ENCODE peak calls at places on chromosomes 7 and 10, in five cellular contexts. E is lower leg skin, X is IMR-90, Z is AG09319, S is MM.1S. G is an unnamed sample.

GRCh38 chr7:155928583-155929145 is 116.4 kb upstream of the SHH start:
- DNase-seq in E (no peak), Z (no peak), S (no peak), X (no peak), G (no peak)

GRCh38 chr7:18315241-18315640 is 180.3 kb upstream of the HDAC9 start:
- DNase-seq in X (no peak), Z (no peak), S (no peak), E (no peak), G (no peak)

GRCh38 chr10:43299579-43299978 is 32.7 kb upstream of the RASGEF1A start:
- DNase-seq in E (no peak), X (no peak), S (no peak), Z (no peak), G (no peak)

GRCh38 chr7:86846494-86847190 is 202.9 kb downstream of the GRM3 start:
- DNase-seq in Z (no peak), X (no peak), S (no peak), E (no peak), G (no peak)

GRCh38 chr10:122699796-122700466 is at the start of gene C10orf120:
- DNase-seq in Z (no peak), S (no peak), E (no peak), X (no peak), G (no peak)

GRCh38 chr7:112481833-112482669 is 1.3 kb downstream of the LSMEM1 start:
- DNase-seq in S (no peak), Z (peak), X (peak), E (peak), G (no peak)

GRCh38 chr7:116273918-116274301 is 63.6 kb downstream of the TES start:
- DNase-seq in Z (no peak), S (no peak), X (no peak), E (no peak), G (no peak)

GRCh38 chr10:132808568-132809236 is 22.8 kb upstream of the NKX6-2 start:
- DNase-seq in Z (no peak), X (no peak), S (no peak), E (no peak), G (no peak)

GRCh38 chr7:71566991-71567390 is 435.0 kb downstream of the GALNT17 start:
- DNase-seq in X (no peak), S (no peak), E (no peak), Z (no peak), G (no peak)

GRCh38 chr7:88111136-88111748 is 108.6 kb downstream of the SRI start:
- DNase-seq in S (peak), Z (peak), X (peak), E (no peak), G (peak)

GRCh38 chr10:87930929-87931835 is 67.8 kb downstream of the PTEN start:
- DNase-seq in X (no peak), E (no peak), S (no peak), Z (no peak), G (peak)

GRCh38 chr10:50310560-50311174 is 59.4 kb upstream of the ASAH2 start:
- DNase-seq in E (no peak), Z (no peak), S (peak), X (no peak), G (no peak)

GRCh38 chr7:42624471-42624870 is 287.4 kb downstream of the C7orf25 start:
- DNase-seq in E (no peak), Z (no peak), S (no peak), X (no peak), G (no peak)

GRCh38 chr10:43225787-43226153 is 41.1 kb downstream of the RASGEF1A start:
- DNase-seq in E (no peak), X (no peak), S (no peak), Z (no peak), G (no peak)

GRCh38 chr7:20329389-20330175 is 1.1 kb upstream of the ITGB8 start:
- DNase-seq in S (peak), E (peak), Z (no peak), X (peak), G (peak)

GRCh38 chr10:61643316-61643751 is 19.4 kb upstream of the CABCOCO1 start:
- DNase-seq in E (no peak), X (peak), Z (no peak), S (peak), G (no peak)

GRCh38 chr7:25726682-25727357 is 425.2 kb upstream of the NFE2L3 start:
- DNase-seq in X (no peak), E (no peak), Z (no peak), S (no peak), G (no peak)

GRCh38 chr10:35386594-35387174 is 50.4 kb downstream of the CCNY start:
- DNase-seq in Z (no peak), S (no peak), E (no peak), X (peak), G (no peak)

GRCh38 chr7:38628630-38629385 is 2.4 kb downstream of the AMPH start:
- DNase-seq in Z (no peak), S (no peak), E (no peak), X (peak), G (no peak)

GRCh38 chr10:71756441-71757191 is 16.7 kb downstream of the VSIR start:
- DNase-seq in S (no peak), X (no peak), E (no peak), Z (no peak), G (no peak)

GRCh38 chr10:125141860-125142484 is 18.4 kb downstream of the CTBP2 start:
- DNase-seq in S (no peak), Z (no peak), E (no peak), X (no peak), G (no peak)

GRCh38 chr10:12438914-12439692 is 89.8 kb downstream of the CAMK1D start:
- DNase-seq in Z (no peak), S (no peak), X (no peak), E (no peak), G (no peak)

GRCh38 chr10:131186547-131187253 is 124.8 kb downstream of the TCERG1L start:
- DNase-seq in Z (no peak), E (no peak), S (no peak), X (no peak), G (no peak)

GRCh38 chr10:35855155-35855947 is 213.3 kb upstream of the FZD8 start:
- DNase-seq in Z (no peak), E (no peak), S (no peak), X (no peak), G (no peak)

GRCh38 chr7:3998060-3998459 is 684.0 kb upstream of the FOXK1 start:
- DNase-seq in E (no peak), Z (no peak), S (no peak), X (peak), G (no peak)

GRCh38 chr7:44881610-44882009 is 3.7 kb downstream of the PURB start:
- DNase-seq in X (peak), S (no peak), E (no peak), Z (no peak), G (peak)

GRCh38 chr10:121747163-121747775 is 149.0 kb upstream of the FGFR2 start:
- DNase-seq in X (no peak), Z (no peak), E (no peak), S (no peak), G (no peak)

GRCh38 chr7:99975782-99976521 is at the start of gene AZGP1:
- DNase-seq in Z (no peak), E (no peak), S (peak), X (no peak), G (no peak)

GRCh38 chr7:140160308-140160707 is 16.5 kb downstream of the KDM7A start:
- DNase-seq in S (no peak), E (no peak), X (no peak), Z (no peak), G (no peak)

GRCh38 chr10:114304566-114305421 is 65.7 kb downstream of the VWA2 start:
- DNase-seq in S (peak), E (no peak), X (no peak), Z (no peak), G (peak)

GRCh38 chr10:87546221-87546620 is 41.5 kb downstream of the MINPP1 start:
- DNase-seq in S (peak), Z (no peak), E (peak), X (no peak), G (no peak)

GRCh38 chr7:111855842-111856227 is 293.5 kb upstream of the IMMP2L start:
- DNase-seq in Z (no peak), S (no peak), X (peak), E (no peak), G (no peak)

GRCh38 chr10:128068398-128069285 is 57.6 kb downstream of the MKI67 start:
- DNase-seq in E (no peak), X (no peak), S (peak), Z (no peak), G (no peak)

GRCh38 chr10:788796-789748 is 99.6 kb upstream of the DIP2C start:
- DNase-seq in Z (peak), E (peak), S (no peak), X (peak), G (peak)

GRCh38 chr10:87656431-87657072 is 3.1 kb upstream of the PAPSS2 start:
- DNase-seq in X (peak), E (no peak), S (peak), Z (no peak), G (peak)

GRCh38 chr7:17774701-17775288 is 165.5 kb downstream of the SNX13 start:
- DNase-seq in X (peak), E (no peak), Z (no peak), S (no peak), G (no peak)

GRCh38 chr10:98316661-98317060 is 48.7 kb upstream of the LOXL4 start:
- DNase-seq in S (no peak), Z (no peak), X (peak), E (no peak), G (no peak)

GRCh38 chr7:27424749-27425148 is 182.1 kb downstream of the EVX1 start:
- DNase-seq in X (no peak), S (no peak), E (no peak), Z (no peak), G (no peak)

GRCh38 chr10:11913184-11913641 is 90.1 kb downstream of the PROSER2 start:
- DNase-seq in E (no peak), S (no peak), X (peak), Z (no peak), G (no peak)

GRCh38 chr7:29878081-29878688 is 71.9 kb downstream of the WIPF3 start:
- DNase-seq in E (peak), X (peak), S (peak), Z (no peak), G (no peak)

DNA sequence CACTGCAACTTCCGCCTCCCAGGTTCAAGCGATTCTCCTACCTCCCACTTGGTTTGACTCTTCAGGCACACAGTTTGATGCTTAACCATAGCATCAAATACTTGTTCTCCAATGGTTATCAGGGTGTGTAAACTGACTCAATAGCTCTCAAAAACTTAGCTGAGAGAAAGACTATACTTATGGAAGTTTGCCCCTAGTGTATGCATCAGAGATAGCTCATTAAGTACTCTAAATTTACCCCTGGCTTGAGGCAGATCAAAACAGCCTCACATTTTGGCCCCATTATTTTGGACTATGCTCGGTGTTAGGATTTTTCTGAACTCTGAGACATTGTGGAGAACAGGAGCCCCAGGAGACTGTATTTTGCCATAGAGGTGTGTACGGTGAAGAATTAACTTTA is 40.8 kb upstream of the SLC35B4 start:
- DNase-seq in Z (no peak), E (no peak), X (no peak), S (no peak), G (no peak)
- TF ChIP-seq CTCF in Z (no peak), E (no peak), X (peak), S (peak), G (no peak)

GRCh38 chr10:101056365-101057151 is 5.2 kb upstream of the KAZALD1 start:
- DNase-seq in X (no peak), S (no peak), E (no peak), Z (no peak), G (no peak)

GRCh38 chr10:101053516-101053915 is 8.3 kb upstream of the KAZALD1 start:
- DNase-seq in S (no peak), X (peak), E (no peak), Z (no peak), G (no peak)

GRCh38 chr10:101054351-101054750 is 7.4 kb upstream of the KAZALD1 start:
- DNase-seq in E (no peak), S (no peak), Z (no peak), X (no peak), G (no peak)

GRCh38 chr10:101052285-101052684 is 9.5 kb upstream of the KAZALD1 start:
- DNase-seq in S (no peak), Z (peak), X (peak), E (no peak), G (no peak)

DNA sequence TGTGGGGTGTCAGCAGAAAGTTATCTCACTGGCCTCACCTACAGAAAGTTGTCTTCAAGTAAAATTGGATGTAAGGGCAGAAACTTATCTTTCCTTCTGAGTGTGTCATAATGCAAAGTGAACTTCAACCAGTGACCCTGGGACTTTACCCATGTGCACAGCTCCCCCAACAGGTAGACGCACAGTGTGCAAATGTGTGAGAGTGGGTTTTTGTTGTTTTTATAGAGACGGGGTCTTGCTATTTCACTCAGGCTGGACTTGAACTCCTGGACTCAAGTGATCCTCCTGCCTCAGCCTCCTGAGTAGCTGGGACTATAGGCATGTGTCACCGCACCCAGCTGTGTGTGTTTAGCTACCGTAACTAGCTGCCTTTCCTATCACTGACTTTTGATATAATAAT is 6.4 kb upstream of the KAZALD1 start:
- DNase-seq in X (no peak), E (no peak), S (no peak), Z (no peak), G (no peak)
- TF ChIP-seq CTCF in X (no peak), E (no peak), S (peak), Z (no peak), G (no peak)

GRCh38 chr7:131489196-131489595 is 67.2 kb downstream of the PODXL start:
- DNase-seq in Z (no peak), E (no peak), S (no peak), X (no peak), G (no peak)

GRCh38 chr7:131487217-131487616 is 69.2 kb downstream of the PODXL start:
- DNase-seq in S (no peak), Z (no peak), E (no peak), X (no peak), G (no peak)

GRCh38 chr7:131486346-131486745 is 70.1 kb downstream of the PODXL start:
- DNase-seq in X (no peak), S (no peak), Z (no peak), E (no peak), G (no peak)

GRCh38 chr7:131489881-131490280 is 66.5 kb downstream of the PODXL start:
- DNase-seq in X (no peak), Z (no peak), S (no peak), E (no peak), G (no peak)

GRCh38 chr7:131488361-131488760 is 68.1 kb downstream of the PODXL start:
- DNase-seq in Z (no peak), X (no peak), S (no peak), E (no peak), G (no peak)
- TF ChIP-seq CTCF in Z (peak), X (peak), S (no peak), E (no peak), G (no peak)

DNA sequence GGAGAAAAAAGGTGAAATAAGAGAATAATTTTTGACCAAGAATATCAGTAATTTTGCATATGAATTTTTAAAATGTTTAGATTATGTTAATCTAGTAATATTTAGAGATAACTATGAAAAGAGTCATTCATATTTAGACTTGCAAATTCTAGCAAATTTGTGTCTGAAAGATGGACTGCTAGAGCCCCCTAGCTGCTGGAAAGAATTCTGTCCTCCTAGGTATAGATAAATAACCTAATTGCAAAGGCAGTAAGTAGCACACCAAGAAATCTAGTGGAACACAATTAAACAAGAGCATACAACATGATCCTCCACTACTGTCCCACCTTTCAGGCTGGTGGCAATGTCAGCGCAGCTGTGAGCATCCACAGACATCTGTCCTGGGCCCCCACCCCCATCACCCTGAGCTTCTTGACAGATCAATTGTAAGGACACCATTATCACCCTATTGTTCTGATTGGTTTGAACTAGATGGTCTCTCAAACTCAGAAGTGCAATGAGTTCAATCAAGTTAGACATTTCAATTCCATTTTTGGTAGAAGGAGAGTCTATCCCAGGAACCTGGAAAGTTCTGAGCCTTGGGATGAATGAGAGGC is 15.0 kb upstream of the GFRA1 start:
- DNase-seq in E (no peak), S (peak), Z (peak), X (peak), G (peak)
- TF ChIP-seq CTCF in E (no peak), S (peak), Z (peak), X (peak), G (peak)

GRCh38 chr7:82442492-82443043 is 1.0 kb downstream of the CACNA2D1 start:
- DNase-seq in Z (no peak), S (no peak), X (peak), E (peak), G (no peak)
- TF ChIP-seq CTCF in Z (no peak), S (no peak), X (no peak), E (no peak), G (no peak)

G was measured in GM13976.